ENCODE peak calls at places on chromosome 16, in six cellular contexts. One of them, this sample, is unnamed.
A peak's percentile ranks its signal among the peaks of the same experiment; 100 is the strongest.

GRCh38 chr16:22673463-22673862 is 140.5 kb upstream of the HS3ST2 start:
- DNase-seq in pons: no peak
- DNase-seq in stimulated activated CD8-positive, alpha-beta memory T cell treated with anti-CD3 and anti-CD28 coated beads, Interleukin-4, amount 100 ng/mL, for 1 hour: no peak
- DNase-seq in nephron progenitor cell: no peak
- DNase-seq in HuH-7.5: no peak
- DNase-seq in A549: no peak
- DNase-seq in this sample: no peak

GRCh38 chr16:89951509-89951908 is 3.0 kb downstream of the DEF8 start:
- DNase-seq in nephron progenitor cell: no peak
- DNase-seq in A549: no peak
- DNase-seq in pons: no peak
- DNase-seq in HuH-7.5: no peak
- DNase-seq in stimulated activated CD8-positive, alpha-beta memory T cell treated with anti-CD3 and anti-CD28 coated beads, Interleukin-4, amount 100 ng/mL, for 1 hour: no peak
- DNase-seq in this sample: no peak

GRCh38 chr16:4664538-4665418 is 28.6 kb upstream of the NUDT16L1 start:
- DNase-seq in A549: peak; percentile 22
- DNase-seq in stimulated activated CD8-positive, alpha-beta memory T cell treated with anti-CD3 and anti-CD28 coated beads, Interleukin-4, amount 100 ng/mL, for 1 hour: peak; percentile 21
- DNase-seq in pons: no peak
- DNase-seq in HuH-7.5: peak; percentile 45
- DNase-seq in nephron progenitor cell: no peak
- DNase-seq in this sample: no peak

GRCh38 chr16:27867122-27868110 is 196.1 kb downstream of the GSG1L start:
- DNase-seq in stimulated activated CD8-positive, alpha-beta memory T cell treated with anti-CD3 and anti-CD28 coated beads, Interleukin-4, amount 100 ng/mL, for 1 hour: peak; percentile 22
- DNase-seq in HuH-7.5: peak; percentile 57
- DNase-seq in A549: peak; percentile 88
- DNase-seq in pons: peak; percentile 18
- DNase-seq in nephron progenitor cell: peak; percentile 90
- DNase-seq in this sample: no peak

GRCh38 chr16:23052908-23053580 is 96.2 kb downstream of the USP31 start:
- DNase-seq in A549: no peak
- DNase-seq in stimulated activated CD8-positive, alpha-beta memory T cell treated with anti-CD3 and anti-CD28 coated beads, Interleukin-4, amount 100 ng/mL, for 1 hour: no peak
- DNase-seq in nephron progenitor cell: no peak
- DNase-seq in pons: peak; percentile 88
- DNase-seq in HuH-7.5: no peak
- DNase-seq in this sample: no peak

GRCh38 chr16:23232806-23233205 is 50.3 kb downstream of the SCNN1G start:
- DNase-seq in nephron progenitor cell: no peak
- DNase-seq in pons: no peak
- DNase-seq in HuH-7.5: no peak
- DNase-seq in A549: no peak
- DNase-seq in stimulated activated CD8-positive, alpha-beta memory T cell treated with anti-CD3 and anti-CD28 coated beads, Interleukin-4, amount 100 ng/mL, for 1 hour: no peak
- DNase-seq in this sample: no peak

GRCh38 chr16:14289692-14290340 is 218.7 kb downstream of the MRTFB start:
- DNase-seq in HuH-7.5: peak; percentile 64
- DNase-seq in pons: no peak
- DNase-seq in nephron progenitor cell: peak; percentile 32
- DNase-seq in A549: peak; percentile 79
- DNase-seq in stimulated activated CD8-positive, alpha-beta memory T cell treated with anti-CD3 and anti-CD28 coated beads, Interleukin-4, amount 100 ng/mL, for 1 hour: no peak
- DNase-seq in this sample: no peak

GRCh38 chr16:17177242-17177967 is 293.4 kb downstream of the XYLT1 start:
- DNase-seq in stimulated activated CD8-positive, alpha-beta memory T cell treated with anti-CD3 and anti-CD28 coated beads, Interleukin-4, amount 100 ng/mL, for 1 hour: no peak
- DNase-seq in HuH-7.5: no peak
- DNase-seq in A549: no peak
- DNase-seq in pons: no peak
- DNase-seq in nephron progenitor cell: no peak
- DNase-seq in this sample: no peak

GRCh38 chr16:48910214-48910613 is 300.2 kb upstream of the N4BP1 start:
- DNase-seq in HuH-7.5: no peak
- DNase-seq in stimulated activated CD8-positive, alpha-beta memory T cell treated with anti-CD3 and anti-CD28 coated beads, Interleukin-4, amount 100 ng/mL, for 1 hour: no peak
- DNase-seq in pons: no peak
- DNase-seq in A549: no peak
- DNase-seq in nephron progenitor cell: no peak
- DNase-seq in this sample: no peak

GRCh38 chr16:86121611-86122010 is 222.6 kb downstream of the IRF8 start:
- DNase-seq in nephron progenitor cell: no peak
- DNase-seq in HuH-7.5: no peak
- DNase-seq in stimulated activated CD8-positive, alpha-beta memory T cell treated with anti-CD3 and anti-CD28 coated beads, Interleukin-4, amount 100 ng/mL, for 1 hour: no peak
- DNase-seq in pons: no peak
- DNase-seq in A549: no peak
- DNase-seq in this sample: no peak

GRCh38 chr16:22206847-22207714 is 1.0 kb downstream of the EEF2K start:
- DNase-seq in stimulated activated CD8-positive, alpha-beta memory T cell treated with anti-CD3 and anti-CD28 coated beads, Interleukin-4, amount 100 ng/mL, for 1 hour: no peak
- DNase-seq in A549: peak; percentile 37
- DNase-seq in pons: peak; percentile 51
- DNase-seq in nephron progenitor cell: peak; percentile 44
- DNase-seq in HuH-7.5: no peak
- DNase-seq in this sample: peak; percentile 59

GRCh38 chr16:63146251-63146650 is 1110.0 kb upstream of the CDH8 start:
- DNase-seq in stimulated activated CD8-positive, alpha-beta memory T cell treated with anti-CD3 and anti-CD28 coated beads, Interleukin-4, amount 100 ng/mL, for 1 hour: no peak
- DNase-seq in A549: no peak
- DNase-seq in nephron progenitor cell: no peak
- DNase-seq in pons: no peak
- DNase-seq in HuH-7.5: no peak
- DNase-seq in this sample: no peak

GRCh38 chr16:56231-56927 is 2.8 kb downstream of the SNRNP25 start:
- DNase-seq in stimulated activated CD8-positive, alpha-beta memory T cell treated with anti-CD3 and anti-CD28 coated beads, Interleukin-4, amount 100 ng/mL, for 1 hour: no peak
- DNase-seq in pons: no peak
- DNase-seq in A549: no peak
- DNase-seq in HuH-7.5: peak; percentile 1
- DNase-seq in nephron progenitor cell: no peak
- DNase-seq in this sample: no peak

GRCh38 chr16:90019543-90020259 is 445 bp upstream of the DBNDD1 start:
- DNase-seq in HuH-7.5: peak; percentile 90
- DNase-seq in A549: peak; percentile 47
- DNase-seq in nephron progenitor cell: peak; percentile 80
- DNase-seq in stimulated activated CD8-positive, alpha-beta memory T cell treated with anti-CD3 and anti-CD28 coated beads, Interleukin-4, amount 100 ng/mL, for 1 hour: no peak
- DNase-seq in pons: no peak
- DNase-seq in this sample: no peak

GRCh38 chr16:55832788-55833583 is at the start of gene CES1:
- DNase-seq in nephron progenitor cell: peak; percentile 76
- DNase-seq in stimulated activated CD8-positive, alpha-beta memory T cell treated with anti-CD3 and anti-CD28 coated beads, Interleukin-4, amount 100 ng/mL, for 1 hour: no peak
- DNase-seq in A549: peak; percentile 34
- DNase-seq in HuH-7.5: no peak
- DNase-seq in pons: no peak
- DNase-seq in this sample: no peak

GRCh38 chr16:57318240-57318970 is 33.9 kb upstream of the PLLP start:
- DNase-seq in HuH-7.5: no peak
- DNase-seq in pons: no peak
- DNase-seq in stimulated activated CD8-positive, alpha-beta memory T cell treated with anti-CD3 and anti-CD28 coated beads, Interleukin-4, amount 100 ng/mL, for 1 hour: no peak
- DNase-seq in A549: no peak
- DNase-seq in nephron progenitor cell: peak; percentile 18
- DNase-seq in this sample: no peak

GRCh38 chr16:67673712-67674580 is 7.3 kb downstream of the C16orf86 start:
- DNase-seq in pons: peak; percentile 74
- DNase-seq in nephron progenitor cell: no peak
- DNase-seq in HuH-7.5: no peak
- DNase-seq in stimulated activated CD8-positive, alpha-beta memory T cell treated with anti-CD3 and anti-CD28 coated beads, Interleukin-4, amount 100 ng/mL, for 1 hour: no peak
- DNase-seq in A549: no peak
- DNase-seq in this sample: no peak

GRCh38 chr16:81863630-81864352 is 84.7 kb downstream of the PLCG2 start:
- DNase-seq in nephron progenitor cell: no peak
- DNase-seq in stimulated activated CD8-positive, alpha-beta memory T cell treated with anti-CD3 and anti-CD28 coated beads, Interleukin-4, amount 100 ng/mL, for 1 hour: no peak
- DNase-seq in A549: no peak
- DNase-seq in HuH-7.5: no peak
- DNase-seq in pons: no peak
- DNase-seq in this sample: no peak

GRCh38 chr16:1491327-1491726 is 1.8 kb upstream of the TELO2 start:
- DNase-seq in HuH-7.5: no peak
- DNase-seq in pons: no peak
- DNase-seq in stimulated activated CD8-positive, alpha-beta memory T cell treated with anti-CD3 and anti-CD28 coated beads, Interleukin-4, amount 100 ng/mL, for 1 hour: no peak
- DNase-seq in A549: no peak
- DNase-seq in nephron progenitor cell: no peak
- DNase-seq in this sample: no peak

GRCh38 chr16:67454104-67454503 is 23.2 kb downstream of the HSD11B2 start:
- DNase-seq in stimulated activated CD8-positive, alpha-beta memory T cell treated with anti-CD3 and anti-CD28 coated beads, Interleukin-4, amount 100 ng/mL, for 1 hour: no peak
- DNase-seq in HuH-7.5: no peak
- DNase-seq in A549: no peak
- DNase-seq in nephron progenitor cell: no peak
- DNase-seq in pons: no peak
- DNase-seq in this sample: no peak

GRCh38 chr16:1300664-1301476 is 8.6 kb upstream of the UBE2I start:
- DNase-seq in stimulated activated CD8-positive, alpha-beta memory T cell treated with anti-CD3 and anti-CD28 coated beads, Interleukin-4, amount 100 ng/mL, for 1 hour: peak; percentile 58
- DNase-seq in pons: no peak
- DNase-seq in nephron progenitor cell: peak; percentile 85
- DNase-seq in HuH-7.5: peak; percentile 84
- DNase-seq in A549: peak; percentile 63
- DNase-seq in this sample: no peak

GRCh38 chr16:85090873-85091521 is 21.3 kb downstream of the CIBAR2 start:
- DNase-seq in pons: peak; percentile 53
- DNase-seq in A549: no peak
- DNase-seq in nephron progenitor cell: no peak
- DNase-seq in HuH-7.5: no peak
- DNase-seq in stimulated activated CD8-positive, alpha-beta memory T cell treated with anti-CD3 and anti-CD28 coated beads, Interleukin-4, amount 100 ng/mL, for 1 hour: no peak
- DNase-seq in this sample: no peak

GRCh38 chr16:58499615-58500328 is at the start of gene NDRG4:
- DNase-seq in stimulated activated CD8-positive, alpha-beta memory T cell treated with anti-CD3 and anti-CD28 coated beads, Interleukin-4, amount 100 ng/mL, for 1 hour: no peak
- DNase-seq in nephron progenitor cell: peak; percentile 82
- DNase-seq in pons: peak; percentile 94
- DNase-seq in A549: peak; percentile 91
- DNase-seq in HuH-7.5: no peak
- DNase-seq in this sample: no peak

GRCh38 chr16:84842516-84843148 is 22.8 kb downstream of the CRISPLD2 start:
- DNase-seq in pons: no peak
- DNase-seq in stimulated activated CD8-positive, alpha-beta memory T cell treated with anti-CD3 and anti-CD28 coated beads, Interleukin-4, amount 100 ng/mL, for 1 hour: no peak
- DNase-seq in A549: no peak
- DNase-seq in HuH-7.5: no peak
- DNase-seq in nephron progenitor cell: no peak
- DNase-seq in this sample: no peak

GRCh38 chr16:8905168-8905762 is 23.1 kb downstream of the LITAFD start:
- DNase-seq in pons: no peak
- DNase-seq in stimulated activated CD8-positive, alpha-beta memory T cell treated with anti-CD3 and anti-CD28 coated beads, Interleukin-4, amount 100 ng/mL, for 1 hour: no peak
- DNase-seq in A549: peak; percentile 69
- DNase-seq in HuH-7.5: no peak
- DNase-seq in nephron progenitor cell: no peak
- DNase-seq in this sample: no peak

GRCh38 chr16:12600536-12601256 is 203.0 kb downstream of the CPPED1 start:
- DNase-seq in nephron progenitor cell: no peak
- DNase-seq in pons: no peak
- DNase-seq in A549: no peak
- DNase-seq in stimulated activated CD8-positive, alpha-beta memory T cell treated with anti-CD3 and anti-CD28 coated beads, Interleukin-4, amount 100 ng/mL, for 1 hour: no peak
- DNase-seq in HuH-7.5: no peak
- DNase-seq in this sample: no peak

GRCh38 chr16:74297296-74297665 is 667 bp downstream of the PSMD7 start:
- DNase-seq in HuH-7.5: peak; percentile 27
- DNase-seq in nephron progenitor cell: peak; percentile 28
- DNase-seq in A549: no peak
- DNase-seq in pons: no peak
- DNase-seq in stimulated activated CD8-positive, alpha-beta memory T cell treated with anti-CD3 and anti-CD28 coated beads, Interleukin-4, amount 100 ng/mL, for 1 hour: no peak
- DNase-seq in this sample: peak; percentile 66

GRCh38 chr16:2663553-2664521 is 18.5 kb upstream of the KCTD5 start:
- DNase-seq in A549: no peak
- DNase-seq in nephron progenitor cell: peak; percentile 16
- DNase-seq in HuH-7.5: no peak
- DNase-seq in pons: no peak
- DNase-seq in stimulated activated CD8-positive, alpha-beta memory T cell treated with anti-CD3 and anti-CD28 coated beads, Interleukin-4, amount 100 ng/mL, for 1 hour: no peak
- DNase-seq in this sample: no peak

This sample was measured in ascending aorta.